ENCODE peak calls at places on chromosome 2, in five cellular contexts. H, S, E, V and I are unnamed samples.

GRCh38 chr2:232629201-232629475 is 4.3 kb upstream of the EFHD1 start:
- DNase-seq in H (no peak), S (no peak), E (no peak), V (no peak), I (no peak)

GRCh38 chr2:75200140-75200985 is 1.0 kb upstream of the TACR1 start:
- DNase-seq in H (peak), S (peak), E (no peak), V (peak), I (peak)

GRCh38 chr2:217691920-217692666 is 310.7 kb downstream of the TNS1 start:
- DNase-seq in H (no peak), S (no peak), E (peak), V (no peak), I (peak)

GRCh38 chr2:129902731-129903585 is 76.5 kb upstream of the RAB6C start:
- DNase-seq in H (peak), S (no peak), E (peak), V (peak), I (no peak)

GRCh38 chr2:11411768-11412448 is 54.1 kb downstream of the E2F6 start:
- DNase-seq in H (peak), S (no peak), E (peak), V (peak), I (peak)

GRCh38 chr2:101524811-101525430 is 50.0 kb upstream of the RFX8 start:
- DNase-seq in H (peak), S (no peak), E (no peak), V (no peak), I (no peak)

GRCh38 chr2:44268259-44268649 is 7.0 kb upstream of the SLC3A1 start:
- DNase-seq in H (no peak), S (no peak), E (no peak), V (no peak), I (no peak)

GRCh38 chr2:109393211-109393610 is 220.6 kb downstream of the SEPTIN10 start:
- DNase-seq in H (no peak), S (no peak), E (no peak), V (no peak), I (no peak)

GRCh38 chr2:23053580-23053979 is 331.4 kb upstream of the KLHL29 start:
- DNase-seq in H (no peak), S (no peak), E (no peak), V (no peak), I (no peak)

GRCh38 chr2:175880-176800 is 87.7 kb downstream of the SH3YL1 start:
- DNase-seq in H (no peak), S (no peak), E (peak), V (no peak), I (no peak)

GRCh38 chr2:160612266-160612864 is 118.8 kb upstream of the RBMS1 start:
- DNase-seq in H (no peak), S (no peak), E (no peak), V (no peak), I (no peak)

GRCh38 chr2:48433682-48434081 is 96.3 kb upstream of the STON1 start:
- DNase-seq in H (no peak), S (no peak), E (peak), V (no peak), I (no peak)

GRCh38 chr2:75548036-75548573 is 12.6 kb downstream of the EVA1A start:
- DNase-seq in H (peak), S (no peak), E (no peak), V (peak), I (no peak)

GRCh38 chr2:199696048-199696447 is 154.9 kb downstream of the FTCDNL1 start:
- DNase-seq in H (no peak), S (no peak), E (no peak), V (no peak), I (no peak)

GRCh38 chr2:171762879-171763573 is 75.8 kb downstream of the DYNC1I2 start:
- DNase-seq in H (no peak), S (no peak), E (no peak), V (no peak), I (no peak)

GRCh38 chr2:149586063-149586462 is 1.5 kb downstream of the MMADHC start:
- DNase-seq in H (no peak), S (no peak), E (no peak), V (no peak), I (no peak)

GRCh38 chr2:168641636-168642035 is 160.8 kb upstream of the NOSTRIN start:
- DNase-seq in H (no peak), S (no peak), E (no peak), V (no peak), I (no peak)

GRCh38 chr2:51511002-51511401 is 479.1 kb upstream of the NRXN1 start:
- DNase-seq in H (no peak), S (no peak), E (no peak), V (no peak), I (no peak)

GRCh38 chr2:177429688-177430325 is 37.2 kb downstream of the AGPS start:
- DNase-seq in H (no peak), S (no peak), E (no peak), V (no peak), I (no peak)

GRCh38 chr2:197248623-197249022 is 62.0 kb downstream of the ANKRD44 start:
- DNase-seq in H (no peak), S (no peak), E (no peak), V (no peak), I (no peak)

GRCh38 chr2:3321825-3322224 is 55.8 kb downstream of the EIPR1 start:
- DNase-seq in H (no peak), S (no peak), E (no peak), V (no peak), I (no peak)

GRCh38 chr2:23673830-23674679 is 252.9 kb downstream of the ATAD2B start:
- DNase-seq in H (peak), S (no peak), E (no peak), V (no peak), I (no peak)

GRCh38 chr2:165698621-165698946 is 95.5 kb downstream of the GALNT3 start:
- DNase-seq in H (peak), S (peak), E (peak), V (peak), I (no peak)

GRCh38 chr2:8669157-8669852 is 12.6 kb upstream of the ID2 start:
- DNase-seq in H (no peak), S (no peak), E (no peak), V (no peak), I (no peak)

GRCh38 chr2:200348897-200349563 is 42.5 kb downstream of the SPATS2L start:
- DNase-seq in H (no peak), S (no peak), E (no peak), V (no peak), I (no peak)

GRCh38 chr2:203734276-203734983 is 28.0 kb downstream of the CD28 start:
- DNase-seq in H (no peak), S (no peak), E (no peak), V (no peak), I (peak)

GRCh38 chr2:9554841-9555337 is 741 bp downstream of the ADAM17 start:
- DNase-seq in H (no peak), S (no peak), E (peak), V (no peak), I (peak)

GRCh38 chr2:41932241-41933034 is 115.4 kb upstream of the PKDCC start:
- DNase-seq in H (no peak), S (no peak), E (peak), V (peak), I (no peak)

GRCh38 chr2:111656436-111656835 is 227.6 kb downstream of the ANAPC1 start:
- DNase-seq in H (no peak), S (no peak), E (no peak), V (no peak), I (peak)

GRCh38 chr2:240956935-240957655 is 41.3 kb upstream of the SNED1 start:
- DNase-seq in H (peak), S (no peak), E (no peak), V (peak), I (peak)

GRCh38 chr2:240959941-240960308 is 38.5 kb upstream of the SNED1 start:
- DNase-seq in H (peak), S (no peak), E (no peak), V (peak), I (peak)

GRCh38 chr2:240957656-240958365 is 40.6 kb upstream of the SNED1 start:
- DNase-seq in H (no peak), S (no peak), E (peak), V (peak), I (peak)

GRCh38 chr2:240959214-240959940 is 39.0 kb upstream of the SNED1 start:
- DNase-seq in H (peak), S (no peak), E (peak), V (peak), I (no peak)

DNA sequence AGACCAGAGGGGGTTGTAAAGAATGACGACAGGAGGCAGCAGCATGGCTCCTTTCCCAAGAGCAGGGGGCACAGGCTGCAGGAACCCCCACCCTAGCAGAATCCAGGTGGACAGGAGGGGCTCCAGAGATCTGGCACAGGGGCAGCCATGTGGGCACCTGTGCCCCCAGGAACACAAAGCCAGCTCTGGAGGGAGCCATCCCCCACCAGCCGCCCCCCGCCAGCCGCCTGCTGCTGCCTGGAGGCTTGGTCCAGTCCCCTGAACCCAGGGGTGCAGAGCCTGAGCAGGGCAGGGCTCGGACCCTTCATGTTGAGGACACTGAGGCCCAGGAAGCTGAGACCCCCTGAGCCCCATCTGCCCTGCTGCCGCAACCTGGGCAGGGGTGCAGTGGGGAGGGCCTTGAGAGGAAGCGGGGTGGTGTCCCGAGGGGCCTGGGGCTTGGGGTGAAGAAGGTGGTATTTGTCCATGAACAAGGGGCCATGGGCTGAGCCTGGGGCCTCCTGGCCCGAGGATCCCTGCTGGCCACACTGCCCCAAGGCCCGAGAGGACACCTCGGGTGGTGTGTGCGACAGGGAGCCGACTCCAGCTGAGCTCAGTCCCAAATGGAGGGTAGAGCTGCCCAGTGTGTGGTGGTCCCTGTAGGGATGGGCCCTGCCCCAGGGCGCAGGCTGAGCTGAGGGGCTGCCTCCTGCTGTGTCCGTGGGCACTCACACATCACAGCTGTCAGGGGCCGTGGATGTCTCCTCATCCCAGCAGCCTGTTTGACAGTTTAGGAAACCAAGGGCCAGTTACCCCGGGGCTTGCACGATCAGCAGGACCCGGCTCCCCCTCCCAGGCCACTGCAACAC is 39.8 kb upstream of the SNED1 start:
- DNase-seq in H (peak), S (no peak), E (no peak), V (peak), I (no peak)
- TF ChIP-seq EP300 in H (no peak), S (no peak), E (no peak), V (no peak), I (no peak)

DNA sequence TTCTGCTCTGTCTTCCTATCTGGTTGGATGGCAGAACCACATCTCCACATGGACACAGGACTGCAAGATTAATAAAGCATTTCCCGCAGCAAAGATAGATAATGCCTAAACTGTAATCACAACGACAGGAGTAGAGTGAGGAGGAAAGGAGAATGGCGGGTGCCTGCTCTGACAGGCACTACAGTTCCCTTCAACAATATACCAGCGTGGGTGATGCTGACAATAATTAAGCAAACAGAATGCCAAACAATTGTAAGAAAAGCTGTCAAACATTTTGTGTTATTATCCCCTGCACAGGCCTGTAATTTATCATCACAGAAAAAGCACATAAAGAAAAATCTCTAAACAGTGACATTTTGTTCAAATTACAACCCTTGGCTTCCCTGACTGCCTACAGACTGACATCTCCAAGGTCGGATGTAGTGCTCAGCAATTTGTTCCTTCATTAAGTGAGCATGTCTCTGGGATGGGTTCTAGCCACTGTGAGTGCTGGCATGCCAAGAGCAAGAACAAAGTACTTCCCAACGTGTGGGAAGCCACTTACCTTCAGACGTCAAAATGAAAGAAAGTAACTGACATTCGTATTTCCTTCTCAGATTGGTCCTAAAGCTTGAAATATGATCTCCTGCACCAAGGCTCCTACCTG is 194.0 kb downstream of the SLC8A1 start:
- DNase-seq in H (no peak), S (no peak), E (no peak), V (no peak), I (no peak)
- TF ChIP-seq EP300 in H (no peak), S (no peak), E (no peak), V (no peak), I (no peak)

GRCh38 chr2:150752229-150752628 is 264.8 kb upstream of the RND3 start:
- DNase-seq in H (no peak), S (no peak), E (no peak), V (no peak), I (no peak)
- TF ChIP-seq EP300 in H (no peak), S (no peak), E (no peak), V (no peak), I (no peak)

GRCh38 chr2:120910069-120910468 is 174.4 kb downstream of the GLI2 start:
- DNase-seq in H (no peak), S (no peak), E (no peak), V (no peak), I (no peak)

GRCh38 chr2:120914839-120915521 is 179.3 kb downstream of the GLI2 start:
- DNase-seq in H (no peak), S (peak), E (peak), V (peak), I (peak)

GRCh38 chr2:120913972-120914838 is 178.5 kb downstream of the GLI2 start:
- DNase-seq in H (no peak), S (no peak), E (no peak), V (no peak), I (no peak)

GRCh38 chr2:120910956-120911951 is 175.6 kb downstream of the GLI2 start:
- DNase-seq in H (no peak), S (peak), E (no peak), V (no peak), I (no peak)

GRCh38 chr2:120912101-120912985 is 176.7 kb downstream of the GLI2 start:
- DNase-seq in H (no peak), S (peak), E (peak), V (peak), I (peak)
- TF ChIP-seq EP300 in H (no peak), S (peak), E (no peak), V (no peak), I (no peak)

GRCh38 chr2:201887851-201888451 is 81.6 kb downstream of the CDK15 start:
- DNase-seq in H (no peak), S (no peak), E (no peak), V (no peak), I (no peak)
- TF ChIP-seq EP300 in H (no peak), S (no peak), E (no peak), V (no peak), I (no peak)

DNA sequence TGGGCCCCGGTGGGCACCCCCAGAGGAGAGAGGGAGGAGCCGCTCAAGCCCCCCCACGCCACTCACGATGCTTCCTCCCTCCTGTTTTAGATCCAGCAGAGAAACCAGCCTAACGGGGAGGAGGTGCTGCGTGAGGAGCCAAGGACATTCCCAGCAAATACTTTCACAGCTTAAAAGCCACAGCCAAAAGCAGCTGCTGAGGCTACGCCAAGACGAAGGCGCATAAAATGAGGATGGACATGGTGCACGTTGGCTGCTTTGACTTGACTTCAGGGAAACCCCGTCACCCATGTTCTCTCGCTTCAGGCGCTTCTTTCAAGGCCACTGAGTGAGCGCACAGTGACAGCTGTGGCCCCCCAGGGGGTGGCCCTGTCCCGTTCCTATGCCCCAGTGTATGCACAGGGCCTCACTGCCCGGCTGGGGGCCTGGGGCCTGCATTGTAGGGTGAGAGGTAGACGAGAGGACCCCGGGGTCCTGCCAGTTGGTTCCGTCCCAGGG is 72.1 kb upstream of the PXDN start:
- DNase-seq in H (no peak), S (no peak), E (no peak), V (no peak), I (peak)
- TF ChIP-seq EP300 in H (no peak), S (no peak), E (no peak), V (peak), I (no peak)

DNA sequence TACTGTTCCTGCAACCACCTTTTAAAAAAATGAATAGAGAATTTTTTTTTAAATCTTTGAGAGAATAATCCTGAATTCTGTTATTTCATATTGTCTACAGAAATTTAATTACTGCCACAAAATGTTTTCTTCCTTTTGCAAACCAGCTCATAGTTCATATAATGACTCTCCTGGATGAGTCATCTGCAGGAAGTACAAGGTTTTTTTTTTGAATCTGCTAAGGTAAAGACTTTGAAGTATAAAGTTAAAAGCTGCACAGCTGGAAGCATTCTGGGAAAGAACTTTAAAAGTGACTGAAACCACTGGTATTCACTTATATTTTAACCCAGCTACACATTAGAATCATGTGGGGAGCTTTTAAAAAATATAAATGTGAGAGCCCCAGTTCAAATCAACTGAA is 25.4 kb downstream of the SESTD1 start:
- DNase-seq in H (no peak), S (no peak), E (no peak), V (no peak), I (no peak)
- TF ChIP-seq EP300 in H (no peak), S (no peak), E (no peak), V (no peak), I (no peak)

DNA sequence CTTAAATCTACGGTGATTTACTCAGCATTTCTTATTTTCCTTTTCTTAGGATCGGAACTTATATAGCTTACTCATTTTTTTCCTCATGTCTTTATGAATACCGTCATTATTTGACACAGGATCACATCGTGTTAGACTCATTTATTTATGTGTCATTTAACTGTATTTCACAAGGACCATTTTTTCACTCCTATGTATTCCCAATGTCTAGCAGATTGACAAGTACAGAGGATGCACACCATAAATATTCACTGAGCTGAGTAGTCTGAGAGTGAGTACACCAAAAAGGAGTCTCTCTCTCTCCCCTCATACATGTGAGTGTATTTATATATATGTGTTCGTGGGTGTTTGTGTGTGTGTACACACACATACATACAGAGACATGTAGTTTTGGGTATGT is 573.5 kb downstream of the RNF144A start:
- DNase-seq in H (no peak), S (no peak), E (no peak), V (no peak), I (no peak)
- TF ChIP-seq EP300 in H (no peak), S (no peak), E (no peak), V (no peak), I (no peak)

DNA sequence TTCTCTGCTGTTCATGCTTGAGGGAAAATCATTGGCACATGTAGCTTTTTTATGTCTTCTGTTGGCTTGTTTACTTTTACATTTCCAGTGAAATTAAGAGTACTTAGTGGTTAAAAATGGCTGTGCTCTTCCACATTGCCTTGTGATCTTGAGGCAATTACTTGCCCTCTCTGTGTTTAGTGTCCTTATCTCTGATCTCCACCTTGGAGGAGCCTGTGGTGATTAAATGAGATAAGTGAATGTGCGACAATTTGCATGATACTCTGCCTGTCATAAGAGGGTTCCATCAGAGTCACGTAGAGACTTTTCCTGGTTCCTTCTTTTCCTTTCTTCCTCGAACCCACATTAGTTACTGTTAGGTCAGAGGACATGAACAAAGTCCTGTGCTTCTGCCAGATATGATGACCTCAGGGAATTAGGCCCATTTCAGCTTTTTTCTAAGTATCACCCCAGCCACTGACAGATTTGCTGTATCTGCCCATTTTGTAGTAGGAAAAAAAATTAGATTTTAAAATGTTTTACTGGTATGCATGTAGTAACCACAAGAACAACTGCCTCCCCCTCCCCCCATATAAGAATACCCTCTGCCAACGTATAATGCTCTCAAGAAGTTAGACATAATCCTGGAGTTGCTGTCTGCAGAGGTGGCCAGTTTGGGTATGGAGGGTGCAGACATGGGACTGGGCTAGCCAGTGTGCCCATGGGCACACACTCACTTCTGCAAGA is 51.9 kb downstream of the TET3 start:
- DNase-seq in H (no peak), S (no peak), E (no peak), V (no peak), I (no peak)
- TF ChIP-seq EP300 in H (no peak), S (no peak), E (no peak), V (no peak), I (no peak)